ENCODE peak calls at places on chromosomes 13 and 19, in eight cellular contexts. E is psoas muscle, C is cardiac muscle cell, A is SK-N-SH, O is thyroid gland, W is thoracic aorta, Z is aorta, I is A549. K is an unnamed sample.

GRCh38 chr13:27793377-27794074 is 1.2 kb downstream of the GSX1 start:
- DNase-seq in E (no peak), C (no peak), A (no peak), O (no peak), W (no peak), Z (no peak), I (no peak), K (peak; percentile 59)

GRCh38 chr13:99803141-99803540 is 168.4 kb downstream of the ZIC5 start:
- DNase-seq in E (no peak), C (no peak), A (no peak), O (no peak), W (no peak), Z (no peak), I (no peak), K (no peak)

GRCh38 chr13:53007872-53008271 is 20.7 kb upstream of the OLFM4 start:
- DNase-seq in E (no peak), C (no peak), A (peak; percentile 53), O (peak; percentile 31), W (no peak), Z (no peak), I (no peak), K (no peak)

GRCh38 chr19:30878456-30878855 is 470.8 kb downstream of the TSHZ3 start:
- DNase-seq in E (no peak), C (no peak), A (no peak), O (no peak), W (no peak), Z (no peak), I (no peak), K (peak; percentile 7)

GRCh38 chr13:113616991-113617749 is 32.6 kb downstream of the TFDP1 start:
- DNase-seq in E (no peak), C (peak; percentile 76), A (no peak), O (peak; percentile 86), W (no peak), Z (peak; percentile 47), I (no peak), K (peak; percentile 76)

GRCh38 chr13:37481005-37481857 is 117.3 kb downstream of the POSTN start:
- DNase-seq in E (no peak), C (no peak), A (no peak), O (no peak), W (no peak), Z (no peak), I (no peak), K (no peak)

GRCh38 chr19:54418030-54418929 is 3.0 kb downstream of the TTYH1 start:
- DNase-seq in E (no peak), C (no peak), A (no peak), O (no peak), W (no peak), Z (no peak), I (peak; percentile 42), K (peak; percentile 68)

GRCh38 chr19:19948800-19949199 is 48.1 kb downstream of the ZNF93 start:
- DNase-seq in E (no peak), C (no peak), A (no peak), O (no peak), W (no peak), Z (no peak), I (no peak), K (no peak)

GRCh38 chr13:24625870-24626419 is 54.3 kb upstream of the ATP12A start:
- DNase-seq in E (no peak), C (no peak), A (no peak), O (no peak), W (no peak), Z (no peak), I (no peak), K (no peak)

GRCh38 chr13:108037348-108037747 is 178.0 kb downstream of the LIG4 start:
- DNase-seq in E (no peak), C (no peak), A (no peak), O (no peak), W (no peak), Z (no peak), I (no peak), K (no peak)

GRCh38 chr13:60661514-60661913 is 264.5 kb downstream of the TDRD3 start:
- DNase-seq in E (no peak), C (no peak), A (no peak), O (no peak), W (no peak), Z (no peak), I (no peak), K (peak; percentile 80)

GRCh38 chr13:27446986-27447583 is 3.3 kb downstream of the MTIF3 start:
- DNase-seq in E (no peak), C (no peak), A (no peak), O (no peak), W (no peak), Z (no peak), I (no peak), K (no peak)

GRCh38 chr13:33615436-33615835 is 202.5 kb upstream of the RFC3 start:
- DNase-seq in E (no peak), C (no peak), A (peak; percentile 27), O (no peak), W (no peak), Z (no peak), I (no peak), K (no peak)

GRCh38 chr19:35734273-35734672 is 8.0 kb downstream of the IGFLR1 start:
- DNase-seq in E (no peak), C (no peak), A (no peak), O (no peak), W (no peak), Z (no peak), I (no peak), K (no peak)

GRCh38 chr13:44815507-44816074 is 173.7 kb downstream of the NUFIP1 start:
- DNase-seq in E (no peak), C (peak; percentile 18), A (no peak), O (no peak), W (no peak), Z (peak; percentile 65), I (peak; percentile 87), K (peak; percentile 67)

GRCh38 chr19:41323430-41324125 is 13.6 kb downstream of the CCDC97 start:
- DNase-seq in E (peak; percentile 88), C (no peak), A (peak; percentile 84), O (peak; percentile 24), W (peak; percentile 58), Z (peak; percentile 85), I (peak; percentile 87), K (peak; percentile 93)

GRCh38 chr19:56109216-56109615 is 11.9 kb downstream of the ZNF787 start:
- DNase-seq in E (no peak), C (no peak), A (no peak), O (no peak), W (no peak), Z (no peak), I (no peak), K (no peak)

GRCh38 chr13:51453959-51454703 is 1.3 kb upstream of the INTS6 start:
- DNase-seq in E (peak; percentile 56), C (peak; percentile 32), A (peak; percentile 51), O (peak; percentile 25), W (no peak), Z (no peak), I (peak; percentile 3), K (peak; percentile 68)

GRCh38 chr19:1066748-1067340 is at the start of gene ARHGAP45:
- DNase-seq in E (peak; percentile 69), C (no peak), A (peak; percentile 66), O (no peak), W (no peak), Z (peak; percentile 74), I (no peak), K (peak; percentile 78)

GRCh38 chr19:5086725-5087439 is 118.0 kb downstream of the KDM4B start:
- DNase-seq in E (peak; percentile 70), C (no peak), A (peak; percentile 58), O (no peak), W (no peak), Z (no peak), I (peak; percentile 30), K (peak; percentile 88)

GRCh38 chr19:20423381-20424207 is 142.0 kb downstream of the ZNF737 start:
- DNase-seq in E (peak; percentile 74), C (peak; percentile 60), A (peak; percentile 15), O (peak; percentile 61), W (no peak), Z (peak; percentile 86), I (no peak), K (peak; percentile 67)

GRCh38 chr13:102870677-102871415 is 25.0 kb downstream of the ERCC5 start:
- DNase-seq in E (peak; percentile 71), C (peak; percentile 82), A (peak; percentile 79), O (peak; percentile 42), W (no peak), Z (no peak), I (peak; percentile 32), K (peak; percentile 83)

GRCh38 chr19:54141356-54141755 is 3.8 kb downstream of the CNOT3 start:
- DNase-seq in E (no peak), C (no peak), A (no peak), O (no peak), W (no peak), Z (no peak), I (no peak), K (no peak)

GRCh38 chr19:14166448-14166847 is 30.1 kb upstream of the ASF1B start:
- DNase-seq in E (no peak), C (no peak), A (no peak), O (no peak), W (no peak), Z (no peak), I (no peak), K (no peak)
- H3K27ac ChIP-seq in E (no peak overlapping the region), C (no peak overlapping the region), A (no peak overlapping the region), O (no peak overlapping the region), W (no peak overlapping the region), Z (no peak overlapping the region), I (no peak overlapping the region), K (no peak overlapping the region)

GRCh38 chr19:44752123-44752815 is 3.8 kb downstream of the BCL3 start:
- DNase-seq in E (no peak), C (no peak), A (no peak), O (no peak), W (no peak), Z (no peak), I (peak; percentile 12), K (no peak)
- H3K4me3 ChIP-seq in E (peak overlapping the region; percentile 97), C (no peak overlapping the region), A (no peak overlapping the region), O (no peak overlapping the region), W (peak overlapping the region; percentile 82), Z (no peak overlapping the region), I (peak overlapping the region; percentile 95), K (no peak overlapping the region)

GRCh38 chr19:2184422-2185012 is 20.8 kb downstream of the DOT1L start:
- DNase-seq in E (no peak), C (no peak), A (no peak), O (no peak), W (no peak), Z (no peak), I (no peak), K (no peak)
- H3K27ac ChIP-seq in E (peak overlapping the region; percentile 85), C (peak overlapping the region; percentile 95), A (no peak overlapping the region), O (no peak overlapping the region), W (no peak overlapping the region), Z (no peak overlapping the region), I (no peak overlapping the region), K (no peak overlapping the region)

DNA sequence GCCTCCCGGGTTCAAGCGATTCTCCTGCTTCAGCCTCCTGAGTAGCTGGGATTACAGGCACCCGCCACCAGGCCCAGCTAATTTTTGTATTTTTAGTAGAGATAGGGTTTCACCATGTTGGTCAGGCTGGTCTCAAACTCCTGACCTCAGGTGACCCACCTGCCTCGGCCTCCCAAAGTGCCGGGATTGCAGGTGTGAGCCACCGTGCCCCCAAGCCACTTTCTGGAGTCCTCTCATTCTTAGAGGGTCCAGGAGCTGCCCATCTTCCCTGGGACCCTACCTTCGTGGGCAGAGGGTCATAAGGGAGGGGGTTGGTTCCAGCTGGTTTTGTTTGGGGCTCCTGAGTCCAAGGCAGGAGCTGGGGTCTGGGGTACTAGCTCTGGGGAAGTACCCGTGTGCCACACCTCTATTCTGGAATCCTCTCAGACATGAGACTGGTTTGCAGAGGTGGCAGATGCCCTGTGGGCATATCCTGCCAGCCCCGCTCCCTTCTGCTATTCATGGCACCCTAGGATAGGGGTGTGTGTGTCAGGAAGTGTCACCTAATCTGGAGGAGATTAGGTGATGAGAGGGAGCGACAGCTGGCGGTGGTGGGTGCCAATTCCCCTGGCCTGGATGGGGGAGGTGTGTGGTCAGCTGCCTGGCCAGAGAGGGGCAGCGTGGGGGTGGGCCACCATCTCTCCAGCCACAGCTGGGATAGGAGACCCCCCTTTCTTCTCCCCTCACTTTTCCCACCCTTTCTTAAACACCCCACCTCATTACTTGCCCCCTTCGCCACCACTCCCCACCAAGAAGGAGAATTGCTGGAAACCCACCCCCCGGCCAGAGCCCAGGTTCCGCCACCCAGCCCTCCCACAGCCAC is 2.1 kb downstream of the PRMT1 start:
- DNase-seq in E (peak; percentile 92), C (no peak), A (no peak), O (no peak), W (no peak), Z (no peak), I (no peak), K (no peak)
- H3K4me3 ChIP-seq in E (peak overlapping the region; percentile 95), C (no peak overlapping the region), A (peak overlapping the region; percentile 98), O (no peak overlapping the region), W (no peak overlapping the region), Z (no peak overlapping the region), I (no peak overlapping the region), K (peak overlapping the region; percentile 83)

K was measured in endodermal cell.